ENCODE peak calls at places on chromosome 9, in six cellular contexts. One of them, this sample, is unnamed. For H3K27me3, the result is how much of the 10 kb centered on the place peaks cover.

GRCh38 chr9:13083973-13084528 is 195.4 kb downstream of the MPDZ start:
- DNase-seq in stomach: no peak
- DNase-seq in breast epithelium: no peak
- DNase-seq in tibial nerve: no peak
- DNase-seq in MM.1S: no peak
- DNase-seq in body of pancreas: no peak
- DNase-seq in this sample: no peak

GRCh38 chr9:132193227-132194110 is 31.6 kb downstream of the NTNG2 start:
- DNase-seq in stomach: no peak
- DNase-seq in breast epithelium: no peak
- DNase-seq in tibial nerve: no peak
- DNase-seq in MM.1S: no peak
- DNase-seq in body of pancreas: no peak
- DNase-seq in this sample: no peak

GRCh38 chr9:8179381-8180053 is 379.9 kb upstream of the DMAC1 start:
- DNase-seq in stomach: no peak
- DNase-seq in breast epithelium: no peak
- DNase-seq in tibial nerve: no peak
- DNase-seq in MM.1S: no peak
- DNase-seq in body of pancreas: no peak
- DNase-seq in this sample: no peak

GRCh38 chr9:10000669-10001068 is 612.1 kb downstream of the PTPRD start:
- DNase-seq in stomach: no peak
- DNase-seq in breast epithelium: no peak
- DNase-seq in tibial nerve: no peak
- DNase-seq in MM.1S: no peak
- DNase-seq in body of pancreas: no peak
- DNase-seq in this sample: no peak

GRCh38 chr9:89381308-89381609 is 63.0 kb downstream of the SECISBP2 start:
- DNase-seq in stomach: no peak
- DNase-seq in breast epithelium: no peak
- DNase-seq in tibial nerve: no peak
- DNase-seq in MM.1S: no peak
- DNase-seq in body of pancreas: no peak
- DNase-seq in this sample: no peak

GRCh38 chr9:131405429-131405828 is 11.5 kb downstream of the PRRC2B start:
- DNase-seq in stomach: no peak
- DNase-seq in breast epithelium: no peak
- DNase-seq in tibial nerve: no peak
- DNase-seq in MM.1S: no peak
- DNase-seq in body of pancreas: no peak
- DNase-seq in this sample: no peak

GRCh38 chr9:86695904-86696424 is 251.3 kb downstream of the GAS1 start:
- DNase-seq in stomach: no peak
- DNase-seq in breast epithelium: no peak
- DNase-seq in tibial nerve: no peak
- DNase-seq in MM.1S: no peak
- DNase-seq in body of pancreas: no peak
- DNase-seq in this sample: no peak

GRCh38 chr9:12961276-12961809 is 186.5 kb downstream of the LURAP1L start:
- DNase-seq in stomach: no peak
- DNase-seq in breast epithelium: no peak
- DNase-seq in tibial nerve: no peak
- DNase-seq in MM.1S: peak
- DNase-seq in body of pancreas: no peak
- DNase-seq in this sample: no peak

GRCh38 chr9:128927731-128928411 is 7.1 kb downstream of the PHYHD1 start:
- DNase-seq in stomach: peak
- DNase-seq in breast epithelium: no peak
- DNase-seq in tibial nerve: no peak
- DNase-seq in MM.1S: peak
- DNase-seq in body of pancreas: peak
- DNase-seq in this sample: peak

GRCh38 chr9:94867281-94867841 is 140.9 kb downstream of the AOPEP start:
- DNase-seq in stomach: peak
- DNase-seq in breast epithelium: peak
- DNase-seq in tibial nerve: peak
- DNase-seq in MM.1S: no peak
- DNase-seq in body of pancreas: peak
- DNase-seq in this sample: no peak

GRCh38 chr9:120292606-120293005 is 287.4 kb downstream of the CDK5RAP2 start:
- DNase-seq in stomach: no peak
- DNase-seq in breast epithelium: no peak
- DNase-seq in tibial nerve: no peak
- DNase-seq in MM.1S: no peak
- DNase-seq in body of pancreas: no peak
- DNase-seq in this sample: no peak

GRCh38 chr9:73116030-73116429 is 35.6 kb upstream of the ANXA1 start:
- DNase-seq in stomach: no peak
- DNase-seq in breast epithelium: no peak
- DNase-seq in tibial nerve: no peak
- DNase-seq in MM.1S: peak
- DNase-seq in body of pancreas: no peak
- DNase-seq in this sample: no peak

GRCh38 chr9:137294091-137294683 is 7.9 kb downstream of the NRARP start:
- DNase-seq in stomach: peak
- DNase-seq in breast epithelium: no peak
- DNase-seq in tibial nerve: no peak
- DNase-seq in MM.1S: peak
- DNase-seq in body of pancreas: peak
- DNase-seq in this sample: no peak

GRCh38 chr9:96219615-96220257 is 82.2 kb downstream of the HSD17B3 start:
- DNase-seq in stomach: peak
- DNase-seq in breast epithelium: no peak
- DNase-seq in tibial nerve: no peak
- DNase-seq in MM.1S: no peak
- DNase-seq in body of pancreas: peak
- DNase-seq in this sample: no peak

GRCh38 chr9:22446589-22446949 is at the start of gene DMRTA1:
- DNase-seq in stomach: peak
- DNase-seq in breast epithelium: peak
- DNase-seq in tibial nerve: peak
- DNase-seq in MM.1S: peak
- DNase-seq in body of pancreas: peak
- DNase-seq in this sample: no peak

GRCh38 chr9:133560311-133560710 is 25.8 kb downstream of the ADAMTSL2 start:
- DNase-seq in stomach: peak
- DNase-seq in breast epithelium: no peak
- DNase-seq in tibial nerve: no peak
- DNase-seq in MM.1S: no peak
- DNase-seq in body of pancreas: peak
- DNase-seq in this sample: no peak

GRCh38 chr9:91221332-91221731 is 140.4 kb downstream of the AUH start:
- DNase-seq in stomach: no peak
- DNase-seq in breast epithelium: no peak
- DNase-seq in tibial nerve: no peak
- DNase-seq in MM.1S: no peak
- DNase-seq in body of pancreas: no peak
- DNase-seq in this sample: no peak

GRCh38 chr9:136538599-136539426 is 7.0 kb downstream of the NOTCH1 start:
- DNase-seq in stomach: no peak
- DNase-seq in breast epithelium: no peak
- DNase-seq in tibial nerve: no peak
- DNase-seq in MM.1S: peak
- DNase-seq in body of pancreas: no peak
- DNase-seq in this sample: no peak

GRCh38 chr9:83472221-83472665 is 66.0 kb downstream of the FRMD3 start:
- DNase-seq in stomach: peak
- DNase-seq in breast epithelium: no peak
- DNase-seq in tibial nerve: no peak
- DNase-seq in MM.1S: no peak
- DNase-seq in body of pancreas: no peak
- DNase-seq in this sample: no peak

GRCh38 chr9:133823189-133824105 is 85.3 kb upstream of the SARDH start:
- DNase-seq in stomach: no peak
- DNase-seq in breast epithelium: no peak
- DNase-seq in tibial nerve: no peak
- DNase-seq in MM.1S: no peak
- DNase-seq in body of pancreas: no peak
- DNase-seq in this sample: no peak

GRCh38 chr9:70778568-70778967 is 342.9 kb downstream of the TRPM3 start:
- DNase-seq in stomach: no peak
- DNase-seq in breast epithelium: no peak
- DNase-seq in tibial nerve: no peak
- DNase-seq in MM.1S: no peak
- DNase-seq in body of pancreas: no peak
- DNase-seq in this sample: no peak

GRCh38 chr9:99114846-99115500 is 10.1 kb downstream of the TGFBR1 start:
- DNase-seq in stomach: no peak
- DNase-seq in breast epithelium: no peak
- DNase-seq in tibial nerve: no peak
- DNase-seq in MM.1S: no peak
- DNase-seq in body of pancreas: no peak
- DNase-seq in this sample: no peak

GRCh38 chr9:14314929-14315753 is 1.2 kb upstream of the NFIB start:
- DNase-seq in stomach: peak
- DNase-seq in breast epithelium: peak
- DNase-seq in tibial nerve: peak
- DNase-seq in MM.1S: peak
- DNase-seq in body of pancreas: peak
- DNase-seq in this sample: no peak

GRCh38 chr9:69556707-69557106 is 115.5 kb downstream of the APBA1 start:
- DNase-seq in stomach: no peak
- DNase-seq in breast epithelium: no peak
- DNase-seq in tibial nerve: no peak
- DNase-seq in MM.1S: no peak
- DNase-seq in body of pancreas: no peak
- DNase-seq in this sample: no peak

GRCh38 chr9:27572918-27573698 is at the start of gene C9orf72:
- DNase-seq in stomach: peak
- DNase-seq in breast epithelium: peak
- DNase-seq in tibial nerve: peak
- DNase-seq in MM.1S: peak
- DNase-seq in body of pancreas: peak
- DNase-seq in this sample: peak

GRCh38 chr9:107043886-107044285 is 180.9 kb downstream of the ZNF462 start:
- DNase-seq in stomach: no peak
- DNase-seq in breast epithelium: no peak
- DNase-seq in tibial nerve: no peak
- DNase-seq in MM.1S: no peak
- DNase-seq in body of pancreas: no peak
- DNase-seq in this sample: no peak

GRCh38 chr9:87684627-87685204 is 41.2 kb upstream of the CTSL start:
- DNase-seq in stomach: peak
- DNase-seq in breast epithelium: no peak
- DNase-seq in tibial nerve: no peak
- DNase-seq in MM.1S: no peak
- DNase-seq in body of pancreas: peak
- DNase-seq in this sample: no peak

GRCh38 chr9:4223434-4223833 is 76.4 kb downstream of the GLIS3 start:
- DNase-seq in stomach: no peak
- DNase-seq in breast epithelium: no peak
- DNase-seq in tibial nerve: no peak
- DNase-seq in MM.1S: no peak
- DNase-seq in body of pancreas: no peak
- DNase-seq in this sample: no peak

DNA sequence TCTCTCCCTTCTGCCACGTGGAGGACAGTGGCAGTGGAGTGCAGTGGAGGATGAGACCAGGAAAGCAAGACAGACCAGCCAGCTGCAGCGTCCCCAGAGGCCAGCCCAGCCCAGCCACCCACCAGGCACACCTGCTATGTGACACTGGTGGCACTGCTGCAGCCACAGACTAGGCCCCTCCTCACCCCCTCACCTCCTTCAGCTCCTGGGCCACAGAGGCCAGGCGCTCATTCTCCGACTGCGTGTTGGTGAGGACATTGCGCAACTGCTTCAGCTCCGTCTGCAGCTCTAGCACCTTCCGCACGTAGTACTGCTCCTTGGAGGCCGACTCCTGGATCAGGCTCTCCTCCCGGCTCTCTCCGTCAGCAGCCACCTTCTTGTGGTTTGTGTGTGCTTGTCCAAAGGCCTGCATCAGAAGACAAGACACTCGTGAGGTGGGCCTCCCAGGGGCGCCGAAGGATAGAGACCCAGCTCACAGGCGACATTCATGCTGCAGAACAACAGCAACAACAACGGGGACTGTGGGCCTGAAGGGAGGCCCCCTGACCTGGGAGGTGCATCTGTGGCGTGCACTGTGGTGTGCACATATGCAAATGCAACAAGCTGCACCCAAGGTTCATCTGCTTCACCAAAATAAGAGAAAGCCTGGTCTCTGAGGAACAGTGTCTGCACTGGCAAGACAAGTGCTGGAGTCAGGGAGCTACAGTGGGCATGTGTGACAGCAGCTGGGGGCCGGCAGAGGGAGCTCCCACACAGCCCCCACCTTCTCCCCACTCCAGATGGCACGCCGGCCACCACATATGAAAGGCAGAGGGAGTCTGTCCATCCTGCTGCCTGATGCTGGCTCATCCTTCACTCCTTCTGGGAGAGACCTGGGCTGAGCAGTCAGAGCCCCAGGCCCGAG is 35.5 kb downstream of the BICD2 start:
- DNase-seq in stomach: peak
- DNase-seq in breast epithelium: peak
- DNase-seq in tibial nerve: no peak
- DNase-seq in MM.1S: no peak
- DNase-seq in body of pancreas: peak
- DNase-seq in this sample: no peak
- TF ChIP-seq CTCF in stomach: no peak
- TF ChIP-seq CTCF in breast epithelium: no peak
- TF ChIP-seq CTCF in tibial nerve: peak
- TF ChIP-seq CTCF in MM.1S: peak
- TF ChIP-seq CTCF in body of pancreas: no peak
- TF ChIP-seq CTCF in this sample: no peak

GRCh38 chr9:97847474-97848236 is 5.4 kb upstream of the FOXE1 start:
- DNase-seq in stomach: no peak
- DNase-seq in breast epithelium: no peak
- DNase-seq in tibial nerve: no peak
- DNase-seq in MM.1S: no peak
- DNase-seq in body of pancreas: no peak
- DNase-seq in this sample: no peak
- H3K27me3 ChIP-seq in stomach: half or more
- H3K27me3 ChIP-seq in breast epithelium: under half
- H3K27me3 ChIP-seq in tibial nerve: half or more
- H3K27me3 ChIP-seq in MM.1S: under half
- H3K27me3 ChIP-seq in body of pancreas: under half
- H3K27me3 ChIP-seq in this sample: under half

DNA sequence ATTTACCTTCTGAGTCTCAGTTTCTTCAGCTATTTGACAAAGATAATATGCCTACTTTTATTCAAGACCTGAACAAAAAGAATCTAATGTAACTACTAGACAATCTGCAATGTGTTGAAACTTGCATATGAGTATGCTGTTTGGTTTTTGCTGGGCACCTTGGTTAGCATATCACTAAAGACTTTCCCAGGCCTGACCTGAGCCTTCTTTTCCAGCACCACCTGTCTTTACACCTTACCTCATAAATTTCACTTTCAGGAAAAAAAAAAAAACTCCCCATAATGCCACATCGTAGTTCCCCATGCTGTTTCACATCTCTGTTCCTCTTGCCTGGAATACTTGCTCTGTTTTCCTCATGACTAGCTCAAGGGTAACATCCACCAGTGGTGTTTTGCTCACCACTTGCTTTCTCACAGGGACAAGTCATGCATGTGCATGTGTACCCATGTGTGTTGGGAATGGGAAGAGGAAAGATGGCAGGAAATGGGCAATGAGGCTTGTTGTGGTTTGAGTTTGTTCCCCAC is 45.6 kb upstream of the TLE4 start:
- DNase-seq in stomach: no peak
- DNase-seq in breast epithelium: no peak
- DNase-seq in tibial nerve: no peak
- DNase-seq in MM.1S: no peak
- DNase-seq in body of pancreas: no peak
- DNase-seq in this sample: no peak
- TF ChIP-seq CTCF in stomach: no peak
- TF ChIP-seq CTCF in breast epithelium: no peak
- TF ChIP-seq CTCF in tibial nerve: no peak
- TF ChIP-seq CTCF in MM.1S: no peak
- TF ChIP-seq CTCF in body of pancreas: no peak
- TF ChIP-seq CTCF in this sample: no peak

GRCh38 chr9:34546102-34546833 is 23.5 kb upstream of the ENHO start:
- DNase-seq in stomach: no peak
- DNase-seq in breast epithelium: no peak
- DNase-seq in tibial nerve: no peak
- DNase-seq in MM.1S: no peak
- DNase-seq in body of pancreas: no peak
- DNase-seq in this sample: no peak
- H3K27me3 ChIP-seq in stomach: under half
- H3K27me3 ChIP-seq in breast epithelium: under half
- H3K27me3 ChIP-seq in tibial nerve: under half
- H3K27me3 ChIP-seq in MM.1S: under half
- H3K27me3 ChIP-seq in body of pancreas: under half
- H3K27me3 ChIP-seq in this sample: under half